ENCODE peak calls at places on chromosomes 16 and 17, in six cellular contexts. Q, J, E, P, I and M are unnamed samples.

GRCh38 chr16:576823-577201 is 7.0 kb downstream of the PIGQ start:
- DNase-seq in J (no peak), P (no peak), E (no peak), I (no peak), Q (no peak), M (no peak)

GRCh38 chr17:38738686-38739085 is 8.5 kb downstream of the CISD3 start:
- DNase-seq in J (no peak), E (no peak), P (no peak), I (no peak), Q (no peak), M (no peak)

GRCh38 chr17:81116704-81117103 is 48.6 kb upstream of the PVALEF start:
- DNase-seq in E (no peak), J (no peak), Q (no peak), P (no peak), I (no peak), M (no peak)

GRCh38 chr16:13262270-13263090 is 361.1 kb downstream of the SHISA9 start:
- DNase-seq in Q (no peak), E (no peak), P (no peak), J (no peak), I (no peak), M (no peak)

GRCh38 chr16:69613283-69614154 is 47.8 kb downstream of the NFAT5 start:
- DNase-seq in E (no peak), I (no peak), P (no peak), Q (peak; percentile 84), J (no peak), M (no peak)

GRCh38 chr17:38674013-38674748 is 576 bp downstream of the EPOP start:
- DNase-seq in J (peak; percentile 35), I (no peak), P (no peak), Q (no peak), E (peak; percentile 88), M (no peak)

GRCh38 chr16:57960826-57961472 is 10.0 kb downstream of the CNGB1 start:
- DNase-seq in J (no peak), I (no peak), P (no peak), Q (no peak), E (peak; percentile 51), M (no peak)

GRCh38 chr16:81140930-81141780 is 45.0 kb upstream of the GCSH start:
- DNase-seq in P (no peak), I (no peak), J (no peak), E (no peak), Q (peak; percentile 7), M (no peak)

GRCh38 chr17:31677681-31678080 is 181.4 kb downstream of the COPRS start:
- DNase-seq in Q (no peak), I (no peak), E (no peak), P (no peak), J (no peak), M (no peak)

GRCh38 chr16:69107311-69107962 is 2.0 kb downstream of the HAS3 start:
- DNase-seq in P (no peak), E (peak; percentile 85), I (no peak), Q (no peak), J (peak; percentile 43), M (no peak)

GRCh38 chr16:9159839-9160550 is 68.6 kb downstream of the HAPSTR1 start:
- DNase-seq in E (peak; percentile 81), P (peak; percentile 28), I (peak; percentile 17), J (peak; percentile 66), Q (peak; percentile 75), M (no peak)

GRCh38 chr17:75941442-75941819 is 589 bp upstream of the FBF1 start:
- DNase-seq in I (no peak), Q (no peak), J (no peak), E (no peak), P (no peak), M (no peak)

GRCh38 chr16:6615661-6616060 is 717.0 kb upstream of the RBFOX1 start:
- DNase-seq in I (no peak), P (peak; percentile 7), Q (no peak), J (no peak), E (no peak), M (no peak)

GRCh38 chr17:17505151-17505550 is 9.0 kb upstream of the RASD1 start:
- DNase-seq in E (peak; percentile 32), P (no peak), Q (no peak), I (no peak), J (no peak), M (no peak)